ENCODE peak calls at places on chromosomes 16 and 17, in seven cellular contexts. One of them, this sample, is unnamed.

GRCh38 chr17:27473748-27474609 is 17.7 kb downstream of the KSR1 start:
- DNase-seq in upper lobe of right lung: peak
- DNase-seq in activated T-helper 9 cell treated with anti-CD3 and anti-CD28 coated beads, Interleukin-2, amount 50 U/mL, for 16 hours: peak
- DNase-seq in cardiac muscle cell: peak
- DNase-seq in NAMALWA: peak
- DNase-seq in Peyer's patch: peak
- DNase-seq in activated naive CD4-positive, alpha-beta T cell treated with anti-CD3 and anti-CD28 coated beads, Interleukin-2, amount 50 U/mL, for 16 hours: peak
- DNase-seq in this sample: no peak

GRCh38 chr16:56409195-56409594 is 16.1 kb downstream of the AMFR start:
- DNase-seq in upper lobe of right lung: no peak
- DNase-seq in activated T-helper 9 cell treated with anti-CD3 and anti-CD28 coated beads, Interleukin-2, amount 50 U/mL, for 16 hours: no peak
- DNase-seq in cardiac muscle cell: peak
- DNase-seq in NAMALWA: no peak
- DNase-seq in Peyer's patch: no peak
- DNase-seq in activated naive CD4-positive, alpha-beta T cell treated with anti-CD3 and anti-CD28 coated beads, Interleukin-2, amount 50 U/mL, for 16 hours: no peak
- DNase-seq in this sample: no peak

GRCh38 chr16:79602615-79603014 is 2.1 kb upstream of the MAF start:
- DNase-seq in upper lobe of right lung: no peak
- DNase-seq in activated T-helper 9 cell treated with anti-CD3 and anti-CD28 coated beads, Interleukin-2, amount 50 U/mL, for 16 hours: no peak
- DNase-seq in cardiac muscle cell: no peak
- DNase-seq in NAMALWA: no peak
- DNase-seq in Peyer's patch: peak
- DNase-seq in activated naive CD4-positive, alpha-beta T cell treated with anti-CD3 and anti-CD28 coated beads, Interleukin-2, amount 50 U/mL, for 16 hours: no peak
- DNase-seq in this sample: no peak

GRCh38 chr16:57660715-57661463 is 7.2 kb upstream of the ADGRG3 start:
- DNase-seq in upper lobe of right lung: no peak
- DNase-seq in activated T-helper 9 cell treated with anti-CD3 and anti-CD28 coated beads, Interleukin-2, amount 50 U/mL, for 16 hours: no peak
- DNase-seq in cardiac muscle cell: no peak
- DNase-seq in NAMALWA: no peak
- DNase-seq in Peyer's patch: no peak
- DNase-seq in activated naive CD4-positive, alpha-beta T cell treated with anti-CD3 and anti-CD28 coated beads, Interleukin-2, amount 50 U/mL, for 16 hours: no peak
- DNase-seq in this sample: no peak

GRCh38 chr16:19718624-19718965 is 524 bp downstream of the IQCK start:
- DNase-seq in upper lobe of right lung: no peak
- DNase-seq in activated T-helper 9 cell treated with anti-CD3 and anti-CD28 coated beads, Interleukin-2, amount 50 U/mL, for 16 hours: no peak
- DNase-seq in cardiac muscle cell: no peak
- DNase-seq in NAMALWA: no peak
- DNase-seq in Peyer's patch: no peak
- DNase-seq in activated naive CD4-positive, alpha-beta T cell treated with anti-CD3 and anti-CD28 coated beads, Interleukin-2, amount 50 U/mL, for 16 hours: no peak
- DNase-seq in this sample: no peak

GRCh38 chr17:19726615-19727376 is 10.4 kb upstream of the SLC47A2 start:
- DNase-seq in upper lobe of right lung: no peak
- DNase-seq in activated T-helper 9 cell treated with anti-CD3 and anti-CD28 coated beads, Interleukin-2, amount 50 U/mL, for 16 hours: no peak
- DNase-seq in cardiac muscle cell: peak
- DNase-seq in NAMALWA: no peak
- DNase-seq in Peyer's patch: no peak
- DNase-seq in activated naive CD4-positive, alpha-beta T cell treated with anti-CD3 and anti-CD28 coated beads, Interleukin-2, amount 50 U/mL, for 16 hours: no peak
- DNase-seq in this sample: no peak

GRCh38 chr16:82580293-82580900 is 46.4 kb upstream of the CDH13 start:
- DNase-seq in upper lobe of right lung: no peak
- DNase-seq in activated T-helper 9 cell treated with anti-CD3 and anti-CD28 coated beads, Interleukin-2, amount 50 U/mL, for 16 hours: no peak
- DNase-seq in cardiac muscle cell: peak
- DNase-seq in NAMALWA: peak
- DNase-seq in Peyer's patch: peak
- DNase-seq in activated naive CD4-positive, alpha-beta T cell treated with anti-CD3 and anti-CD28 coated beads, Interleukin-2, amount 50 U/mL, for 16 hours: no peak
- DNase-seq in this sample: no peak

GRCh38 chr17:72119963-72120877 is 600 bp upstream of the SOX9 start:
- DNase-seq in upper lobe of right lung: peak
- DNase-seq in activated T-helper 9 cell treated with anti-CD3 and anti-CD28 coated beads, Interleukin-2, amount 50 U/mL, for 16 hours: no peak
- DNase-seq in cardiac muscle cell: peak
- DNase-seq in NAMALWA: no peak
- DNase-seq in Peyer's patch: peak
- DNase-seq in activated naive CD4-positive, alpha-beta T cell treated with anti-CD3 and anti-CD28 coated beads, Interleukin-2, amount 50 U/mL, for 16 hours: no peak
- DNase-seq in this sample: peak

GRCh38 chr16:89972244-89973234 is 24.0 kb downstream of the DEF8 start:
- DNase-seq in upper lobe of right lung: peak
- DNase-seq in activated T-helper 9 cell treated with anti-CD3 and anti-CD28 coated beads, Interleukin-2, amount 50 U/mL, for 16 hours: peak
- DNase-seq in cardiac muscle cell: peak
- DNase-seq in NAMALWA: peak
- DNase-seq in Peyer's patch: peak
- DNase-seq in activated naive CD4-positive, alpha-beta T cell treated with anti-CD3 and anti-CD28 coated beads, Interleukin-2, amount 50 U/mL, for 16 hours: peak
- DNase-seq in this sample: peak

GRCh38 chr17:77372444-77373297 is 231.9 kb downstream of the SEC14L1 start:
- DNase-seq in upper lobe of right lung: peak
- DNase-seq in activated T-helper 9 cell treated with anti-CD3 and anti-CD28 coated beads, Interleukin-2, amount 50 U/mL, for 16 hours: peak
- DNase-seq in cardiac muscle cell: peak
- DNase-seq in NAMALWA: peak
- DNase-seq in Peyer's patch: peak
- DNase-seq in activated naive CD4-positive, alpha-beta T cell treated with anti-CD3 and anti-CD28 coated beads, Interleukin-2, amount 50 U/mL, for 16 hours: peak
- DNase-seq in this sample: peak

GRCh38 chr17:70945386-70945785 is 776.1 kb downstream of the KCNJ2 start:
- DNase-seq in upper lobe of right lung: no peak
- DNase-seq in activated T-helper 9 cell treated with anti-CD3 and anti-CD28 coated beads, Interleukin-2, amount 50 U/mL, for 16 hours: no peak
- DNase-seq in cardiac muscle cell: peak
- DNase-seq in NAMALWA: no peak
- DNase-seq in Peyer's patch: no peak
- DNase-seq in activated naive CD4-positive, alpha-beta T cell treated with anti-CD3 and anti-CD28 coated beads, Interleukin-2, amount 50 U/mL, for 16 hours: no peak
- DNase-seq in this sample: no peak

GRCh38 chr17:48457080-48457836 is 27.2 kb upstream of the SKAP1 start:
- DNase-seq in upper lobe of right lung: peak
- DNase-seq in activated T-helper 9 cell treated with anti-CD3 and anti-CD28 coated beads, Interleukin-2, amount 50 U/mL, for 16 hours: peak
- DNase-seq in cardiac muscle cell: peak
- DNase-seq in NAMALWA: peak
- DNase-seq in Peyer's patch: peak
- DNase-seq in activated naive CD4-positive, alpha-beta T cell treated with anti-CD3 and anti-CD28 coated beads, Interleukin-2, amount 50 U/mL, for 16 hours: peak
- DNase-seq in this sample: peak